ENCODE peak calls at places on chromosomes 1 and 21, in four cellular contexts. U, R, M and Z are unnamed samples.

GRCh38 chr1:38371505-38371844 is 324.9 kb upstream of the POU3F1 start:
- DNase-seq in M (no peak), R (no peak), U (no peak), Z (no peak)

GRCh38 chr1:119681560-119681959 is 30.2 kb upstream of the PHGDH start:
- DNase-seq in R (no peak), M (no peak), U (no peak), Z (no peak)

GRCh38 chr1:235206533-235207201 is 45.6 kb upstream of the RBM34 start:
- DNase-seq in M (no peak), U (no peak), R (no peak), Z (peak; percentile 35)

GRCh38 chr1:154962238-154962678 is 676 bp upstream of the PYGO2 start:
- DNase-seq in R (no peak), U (no peak), M (no peak), Z (peak; percentile 27)

GRCh38 chr1:57590978-57591377 is 167.1 kb upstream of the DAB1 start:
- DNase-seq in U (no peak), R (no peak), M (no peak), Z (no peak)

GRCh38 chr1:224759135-224759534 is 143.0 kb downstream of the CNIH3 start:
- DNase-seq in R (no peak), M (no peak), U (no peak), Z (no peak)

GRCh38 chr21:31733521-31734149 is 1.7 kb upstream of the SCAF4 start:
- DNase-seq in U (no peak), M (no peak), R (no peak), Z (no peak)

GRCh38 chr1:203673550-203674411 is 47.1 kb downstream of the ATP2B4 start:
- DNase-seq in R (no peak), U (peak; percentile 62), M (peak; percentile 63), Z (peak; percentile 97)

GRCh38 chr1:32470431-32470830 is 5.6 kb downstream of the ZBTB8B start:
- DNase-seq in R (no peak), U (no peak), M (no peak), Z (no peak)